ENCODE peak calls at places on chromosomes 4 and X, in nine cellular contexts. U is OCI-LY7, V is GM19239, I is KBM-7, C is choroid plexus epithelial cell, P is aorta, N is retina, B is T-helper 1 cell, X is DMS153. W is an unnamed sample.

GRCh38 chr4:81896936-81897335 is 425.2 kb upstream of the RASGEF1B start:
- DNase-seq in C (no peak), B (no peak), N (no peak), V (no peak), I (no peak), P (no peak), X (no peak), U (no peak), W (no peak)

GRCh38 chr4:150722908-150723362 is 141.0 kb downstream of the MAB21L2 start:
- DNase-seq in U (no peak), I (no peak), N (no peak), C (peak), V (no peak), B (no peak), X (no peak), P (peak), W (no peak)

GRCh38 chr4:168484626-168485025 is 4.3 kb upstream of the DDX60L start:
- DNase-seq in U (no peak), N (no peak), I (no peak), C (peak), V (no peak), B (no peak), X (peak), P (no peak), W (no peak)

GRCh38 chrX:37813570-37813969 is 33.7 kb downstream of the CYBB start:
- DNase-seq in B (no peak), I (no peak), N (no peak), X (no peak), U (no peak), C (no peak), V (no peak), P (no peak), W (no peak)

GRCh38 chr4:41358626-41359025 is 101.9 kb downstream of the UCHL1 start:
- DNase-seq in U (no peak), C (no peak), X (peak), P (no peak), I (no peak), V (no peak), N (no peak), B (no peak), W (no peak)

GRCh38 chrX:70466968-70467367 is 22.3 kb downstream of the DLG3 start:
- DNase-seq in C (no peak), X (no peak), I (no peak), V (no peak), N (no peak), P (no peak), U (no peak), B (no peak), W (no peak)

GRCh38 chrX:38879631-38880220 is 78.5 kb downstream of the MID1IP1 start:
- DNase-seq in V (no peak), U (peak), B (peak), P (no peak), X (peak), C (no peak), I (peak), N (no peak), W (peak)

GRCh38 chr4:184312126-184312525 is 94.5 kb upstream of the ENPP6 start:
- DNase-seq in U (no peak), C (no peak), B (no peak), V (no peak), X (no peak), P (no peak), N (no peak), I (no peak), W (no peak)

W was measured in Jurkat, Clone E6-1.